ENCODE peak calls at places on chromosome 1, in six cellular contexts. V is HFFc6, I is epithelial cell of esophagus, N is GM13977, C is mucosa of descending colon, M is cardiac fibroblast. W is an unnamed sample.

GRCh38 chr1:74485622-74486021 is 26.8 kb downstream of the LRRC53 start:
- DNase-seq in C (no peak), M (no peak), I (no peak), V (no peak), N (no peak), W (no peak)

GRCh38 chr1:92446990-92447681 is 39.6 kb downstream of the GFI1 start:
- DNase-seq in C (no peak), V (peak; percentile 33), M (no peak), N (no peak), I (peak; percentile 36), W (no peak)

GRCh38 chr1:232873931-232874330 is 68.7 kb downstream of the MAP10 start:
- DNase-seq in V (no peak), M (no peak), C (no peak), N (no peak), I (peak; percentile 45), W (no peak)

GRCh38 chr1:204349602-204350001 is 10.1 kb downstream of the PLEKHA6 start:
- DNase-seq in C (no peak), M (no peak), I (peak; percentile 86), V (no peak), N (no peak), W (no peak)

GRCh38 chr1:12142891-12143630 is 23.7 kb upstream of the TNFRSF1B start:
- DNase-seq in M (no peak), V (no peak), I (no peak), C (peak; percentile 73), N (no peak), W (no peak)

GRCh38 chr1:225467193-225468020 is 39.6 kb upstream of the LBR start:
- DNase-seq in M (peak; percentile 56), N (peak; percentile 83), V (no peak), I (no peak), C (peak; percentile 89), W (no peak)

GRCh38 chr1:9341301-9341845 is 48.7 kb downstream of the SPSB1 start:
- DNase-seq in C (no peak), N (no peak), M (no peak), V (no peak), I (peak; percentile 25), W (no peak)

GRCh38 chr1:43708006-43708412 is 673 bp downstream of the ST3GAL3 start:
- DNase-seq in V (peak; percentile 36), C (no peak), I (no peak), N (no peak), M (peak; percentile 64), W (no peak)

GRCh38 chr1:1470626-1471388 is 758 bp upstream of the ATAD3B start:
- DNase-seq in C (no peak), M (no peak), I (peak; percentile 46), V (no peak), N (no peak), W (no peak)

GRCh38 chr1:17711962-17712361 is 43.2 kb upstream of the ACTL8 start:
- DNase-seq in N (no peak), V (no peak), M (no peak), C (no peak), I (no peak), W (no peak)

GRCh38 chr1:1616045-1616821 is 933 bp downstream of the MIB2 start:
- DNase-seq in I (peak; percentile 50), V (peak; percentile 16), N (peak; percentile 86), M (peak; percentile 19), C (peak; percentile 69), W (peak; percentile 75)

GRCh38 chr1:178011101-178011828 is 41.4 kb upstream of the SEC16B start:
- DNase-seq in C (no peak), I (peak; percentile 96), M (peak; percentile 81), N (no peak), V (peak; percentile 5), W (peak; percentile 70)

GRCh38 chr1:28322209-28322608 is 6.6 kb upstream of the MED18 start:
- DNase-seq in N (no peak), C (no peak), M (no peak), I (peak; percentile 56), V (no peak), W (no peak)

GRCh38 chr1:156749429-156750118 is 1.9 kb downstream of the HDGF start:
- DNase-seq in M (no peak), N (no peak), C (peak; percentile 65), I (no peak), V (no peak), W (peak; percentile 53)

GRCh38 chr1:206685256-206685748 is 597 bp downstream of the MAPKAPK2 start:
- DNase-seq in M (peak; percentile 34), C (peak; percentile 66), V (peak; percentile 31), I (peak; percentile 24), N (peak; percentile 67), W (peak; percentile 62)

GRCh38 chr1:168792142-168792541 is 63.1 kb upstream of the DPT start:
- DNase-seq in I (no peak), N (peak; percentile 31), M (no peak), V (no peak), C (no peak), W (no peak)

GRCh38 chr1:220812308-220812707 is 25.6 kb downstream of the MTARC1 start:
- DNase-seq in C (no peak), I (no peak), M (no peak), V (no peak), N (no peak), W (no peak)

GRCh38 chr1:220809704-220810103 is 23.0 kb downstream of the MTARC1 start:
- DNase-seq in I (no peak), C (no peak), M (no peak), V (no peak), N (no peak), W (no peak)

GRCh38 chr1:220810179-220810653 is 23.5 kb downstream of the MTARC1 start:
- DNase-seq in I (peak; percentile 78), V (peak; percentile 66), M (peak; percentile 85), C (peak; percentile 74), N (peak; percentile 77), W (peak; percentile 72)

GRCh38 chr1:220811695-220812094 is 25.0 kb downstream of the MTARC1 start:
- DNase-seq in C (no peak), V (no peak), I (peak; percentile 71), N (no peak), M (peak; percentile 42), W (no peak)

DNA sequence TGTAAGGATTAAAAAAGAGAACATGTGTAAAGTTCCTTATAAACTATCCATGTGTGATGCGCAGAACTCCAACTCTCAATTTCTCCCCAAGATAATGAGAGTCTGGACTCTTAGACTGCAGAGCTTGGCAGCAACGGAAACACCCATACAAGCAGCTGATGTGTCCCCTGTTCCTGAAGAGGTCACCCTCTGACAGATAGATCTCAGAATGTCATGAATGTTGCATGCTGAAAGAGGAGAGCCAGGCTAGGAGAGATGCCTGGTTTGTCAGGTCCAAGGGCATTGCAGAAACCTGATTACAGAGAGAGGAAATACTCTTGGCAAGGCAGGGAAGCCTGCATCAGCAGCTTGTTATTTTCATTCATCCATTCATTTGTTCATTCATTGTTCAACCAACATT is 24.2 kb downstream of the MTARC1 start:
- DNase-seq in N (no peak), I (no peak), C (no peak), V (no peak), M (no peak), W (no peak)
- TF ChIP-seq CTCF in N (no peak), I (no peak), C (no peak), V (no peak), M (no peak), W (no peak)

GRCh38 chr1:47449702-47450552 is 12.1 kb downstream of the FOXD2 start:
- DNase-seq in N (no peak), I (peak; percentile 24), C (no peak), M (no peak), V (no peak), W (no peak)
- TF ChIP-seq CTCF in N (peak; percentile 63), I (peak; percentile 47), C (peak; percentile 14), M (peak; percentile 51), V (peak; percentile 67), W (peak; percentile 9)

DNA sequence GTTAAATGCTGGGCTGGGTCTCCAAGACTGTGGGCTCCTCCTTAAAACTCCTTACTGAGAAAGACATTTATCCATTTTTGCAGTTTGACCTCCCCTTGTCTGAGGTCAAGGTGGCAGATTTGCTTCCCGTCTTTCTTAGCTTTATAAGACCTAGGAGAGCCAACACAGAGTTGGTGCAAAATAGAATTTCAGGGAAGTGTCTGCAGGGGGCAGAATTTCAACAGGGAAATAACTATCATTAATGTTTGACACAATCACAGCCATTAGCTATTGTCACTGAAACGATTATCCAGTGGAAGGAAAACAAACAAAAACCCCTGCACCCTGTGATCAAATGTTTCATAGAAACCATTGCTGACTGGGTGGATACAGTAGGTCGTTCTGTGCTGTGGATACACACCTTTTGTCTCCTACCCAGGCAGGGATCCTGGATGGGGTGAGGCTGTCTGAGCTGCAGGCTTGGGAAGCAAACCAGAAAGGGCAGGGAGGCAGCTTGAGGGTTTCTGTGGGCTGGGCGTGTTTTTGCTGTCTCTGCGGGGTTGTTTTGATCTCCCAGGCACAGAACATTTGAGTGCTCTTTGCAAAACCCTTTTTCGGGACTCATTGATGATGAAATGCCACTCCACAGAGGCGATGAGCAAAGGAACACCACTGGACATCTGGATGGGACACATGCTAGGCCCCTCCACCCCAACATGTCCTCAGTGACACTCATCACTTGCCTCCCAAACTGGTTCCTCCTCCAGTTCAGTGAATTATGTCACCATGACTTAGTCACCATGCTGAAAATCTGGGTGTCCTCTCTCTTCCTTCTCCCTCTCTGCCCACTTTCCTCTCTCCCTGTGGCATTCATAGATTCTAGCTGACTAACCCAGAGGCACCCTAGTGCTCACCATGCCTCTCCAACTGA is 94.2 kb upstream of the SERBP1 start:
- DNase-seq in V (peak; percentile 32), C (no peak), I (peak; percentile 82), N (no peak), M (peak; percentile 14), W (peak; percentile 74)
- TF ChIP-seq CTCF in V (peak; percentile 67), C (no peak), I (peak; percentile 43), N (peak; percentile 4), M (peak; percentile 1), W (peak; percentile 1)

GRCh38 chr1:32963746-32964460 is 706 bp downstream of the RNF19B start:
- DNase-seq in N (peak; percentile 72), M (no peak), I (peak; percentile 93), V (peak; percentile 46), C (peak; percentile 86), W (peak; percentile 68)

GRCh38 chr1:32966900-32967299 is 2.3 kb upstream of the RNF19B start:
- DNase-seq in N (no peak), C (no peak), V (no peak), I (no peak), M (no peak), W (no peak)

GRCh38 chr1:32962248-32962896 is 2.2 kb downstream of the RNF19B start:
- DNase-seq in I (no peak), V (no peak), C (no peak), M (no peak), N (peak; percentile 64), W (no peak)

GRCh38 chr1:32965251-32965643 is 638 bp upstream of the RNF19B start:
- DNase-seq in C (no peak), M (no peak), V (no peak), N (no peak), I (no peak), W (no peak)

DNA sequence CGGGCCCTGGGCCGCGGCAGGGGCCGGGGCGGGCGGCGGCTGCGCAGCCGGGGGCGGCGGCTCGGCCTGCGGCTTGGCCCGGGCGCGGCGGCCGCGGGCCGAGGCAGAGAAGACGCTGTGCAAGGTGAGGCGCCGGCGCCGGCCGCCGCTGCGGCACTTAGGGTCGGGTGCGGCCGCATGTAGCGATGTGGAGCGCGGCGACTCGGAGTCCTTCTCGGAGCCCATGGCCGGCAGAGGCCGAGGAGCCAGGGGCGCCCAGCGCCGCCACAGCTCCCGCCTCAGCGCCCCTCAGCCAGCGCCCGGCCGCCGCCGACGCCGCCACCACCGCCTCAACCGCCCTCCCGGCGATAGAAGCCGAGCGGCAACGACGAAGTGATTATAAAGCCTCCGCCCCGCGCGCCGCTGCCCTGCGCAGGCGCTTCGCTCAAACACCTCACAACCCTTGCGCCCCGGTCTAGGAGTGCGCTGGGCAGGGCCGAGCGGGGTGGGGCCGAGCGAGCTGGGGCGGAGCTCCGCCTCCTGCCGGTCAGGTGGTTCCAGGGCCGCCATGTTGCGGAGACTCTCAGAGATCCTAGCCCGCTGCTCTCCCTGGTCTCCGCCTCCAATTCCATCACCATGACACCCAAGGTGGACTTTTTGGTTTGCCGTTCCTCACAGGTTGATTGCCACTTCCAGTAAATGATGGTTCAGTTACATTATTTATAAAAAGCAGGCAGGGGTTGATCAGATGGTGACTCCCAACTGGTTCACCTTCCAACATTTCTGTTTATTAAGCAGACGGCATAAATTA is at the start of gene RNF19B:
- DNase-seq in C (peak; percentile 98), I (peak; percentile 98), N (peak; percentile 98), V (peak; percentile 90), M (peak; percentile 94), W (peak; percentile 98)
- TF ChIP-seq CTCF in C (peak; percentile 14), I (no peak), N (no peak), V (peak; percentile 69), M (no peak), W (no peak)